ENCODE peak calls at places on chromosomes 2 and 18, in four cellular contexts. F is bronchial epithelial cell, M is cardiac fibroblast, O is Peyer's patch. H is an unnamed sample.

GRCh38 chr2:145811467-145812162 is 1291.7 kb upstream of the ZEB2 start:
- DNase-seq in O (no peak), M (no peak), F (peak; percentile 3), H (peak; percentile 35)

GRCh38 chr2:24813645-24814257 is 20.5 kb downstream of the CENPO start:
- DNase-seq in F (no peak), O (no peak), M (no peak), H (no peak)

GRCh38 chr2:232522014-232522854 is 2.0 kb downstream of the PRSS56 start:
- DNase-seq in O (peak; percentile 74), F (no peak), M (peak; percentile 26), H (peak; percentile 15)

GRCh38 chr2:229350117-229350805 is 79.2 kb upstream of the PID1 start:
- DNase-seq in O (no peak), F (peak; percentile 39), M (peak; percentile 49), H (peak; percentile 30)

GRCh38 chr2:12884713-12885282 is 168.1 kb downstream of the TRIB2 start:
- DNase-seq in O (no peak), M (peak; percentile 94), F (peak; percentile 54), H (peak; percentile 60)

GRCh38 chr2:233198026-233198425 is 53.4 kb upstream of the ATG16L1 start:
- DNase-seq in O (no peak), F (no peak), M (no peak), H (no peak)

GRCh38 chr18:43279015-43279758 is 1.9 kb upstream of the SYT4 start:
- DNase-seq in F (peak; percentile 46), O (no peak), M (peak; percentile 29), H (peak; percentile 22)

GRCh38 chr2:96393989-96394761 is 58.6 kb downstream of the NCAPH start:
- DNase-seq in F (no peak), O (no peak), M (no peak), H (no peak)

GRCh38 chr2:213152065-213152794 is 818 bp upstream of the IKZF2 start:
- DNase-seq in M (peak; percentile 83), O (peak; percentile 77), F (peak; percentile 42), H (peak; percentile 91)

GRCh38 chr2:21307037-21307436 is 183.3 kb downstream of the TDRD15 start:
- DNase-seq in O (no peak), M (no peak), F (no peak), H (no peak)

GRCh38 chr2:37377187-37377532 is 32.7 kb downstream of the QPCT start:
- DNase-seq in M (peak; percentile 57), O (no peak), F (no peak), H (no peak)

GRCh38 chr2:15561574-15562344 is 625 bp upstream of the NBAS start:
- DNase-seq in O (peak; percentile 56), F (no peak), M (peak; percentile 58), H (peak; percentile 52)

GRCh38 chr2:11698009-11698922 is 28.3 kb upstream of the NTSR2 start:
- DNase-seq in M (peak; percentile 87), O (peak; percentile 75), F (no peak), H (peak; percentile 81)

GRCh38 chr2:225429718-225430117 is 30.2 kb downstream of the NYAP2 start:
- DNase-seq in M (peak; percentile 11), O (no peak), F (peak; percentile 10), H (peak; percentile 74)

GRCh38 chr18:61443311-61443710 is 110.1 kb downstream of the CDH20 start:
- DNase-seq in M (peak; percentile 19), O (no peak), F (no peak), H (peak; percentile 70)

GRCh38 chr2:125085904-125086303 is 1060.8 kb downstream of the CNTNAP5 start:
- DNase-seq in F (no peak), M (no peak), O (no peak), H (no peak)

GRCh38 chr2:106269591-106270291 is 75.6 kb upstream of the UXS1 start:
- DNase-seq in F (peak; percentile 65), M (peak; percentile 4), O (peak; percentile 81), H (peak; percentile 2)

DNA sequence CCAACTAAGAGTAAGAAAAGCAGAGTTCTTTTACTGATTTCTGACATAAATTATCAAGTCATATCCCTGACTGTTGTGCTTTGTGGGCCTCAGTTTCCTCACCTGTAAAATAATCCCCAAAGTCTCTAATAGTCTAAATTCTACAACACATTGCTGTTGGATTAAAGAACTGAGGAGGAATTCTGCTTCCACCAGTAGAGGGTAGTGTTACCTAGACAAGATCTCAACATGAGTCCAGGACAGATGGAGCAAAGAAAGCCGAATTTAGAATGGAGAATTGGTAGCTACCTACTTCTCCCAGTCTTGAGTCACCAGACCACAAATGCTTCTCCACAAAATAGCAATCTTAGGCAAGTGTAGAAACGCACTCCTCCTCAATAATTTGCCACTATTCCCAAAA is 462.5 kb upstream of the FSHR start:
- DNase-seq in F (peak; percentile 39), O (no peak), M (peak; percentile 26), H (peak; percentile 4)
- TF ChIP-seq CTCF in F (peak; percentile 41), O (no peak), M (peak; percentile 27), H (peak; percentile 13)

GRCh38 chr18:48943736-48944527 is 6.8 kb downstream of the SMAD7 start:
- DNase-seq in M (no peak), O (no peak), F (no peak), H (no peak)
- H3K4me3 ChIP-seq in M (no peak overlapping the region), O (no peak overlapping the region), F (no peak overlapping the region), H (no peak overlapping the region)

DNA sequence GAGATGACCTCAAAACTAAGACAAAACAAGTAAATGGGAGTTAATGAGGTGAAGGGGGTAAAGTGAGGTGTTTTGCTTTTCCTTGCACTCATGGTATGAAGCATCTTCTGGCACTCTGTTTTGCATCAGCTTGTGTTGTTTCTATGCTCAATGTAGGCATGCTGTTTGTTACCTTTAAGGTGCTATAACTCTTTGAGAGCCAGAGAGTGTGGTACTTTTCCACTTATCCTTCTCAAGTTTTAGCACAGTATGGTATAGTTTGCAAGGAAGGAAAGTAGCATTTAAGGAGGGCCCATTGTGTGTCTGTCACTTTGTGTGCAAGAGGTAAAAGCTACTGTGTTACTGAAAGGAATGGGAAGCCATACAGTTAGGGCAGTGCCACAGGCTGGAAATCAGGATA is 17.5 kb upstream of the CXCR4 start:
- DNase-seq in F (no peak), O (no peak), M (no peak), H (no peak)
- TF ChIP-seq CTCF in F (no peak), O (no peak), M (no peak), H (no peak)

DNA sequence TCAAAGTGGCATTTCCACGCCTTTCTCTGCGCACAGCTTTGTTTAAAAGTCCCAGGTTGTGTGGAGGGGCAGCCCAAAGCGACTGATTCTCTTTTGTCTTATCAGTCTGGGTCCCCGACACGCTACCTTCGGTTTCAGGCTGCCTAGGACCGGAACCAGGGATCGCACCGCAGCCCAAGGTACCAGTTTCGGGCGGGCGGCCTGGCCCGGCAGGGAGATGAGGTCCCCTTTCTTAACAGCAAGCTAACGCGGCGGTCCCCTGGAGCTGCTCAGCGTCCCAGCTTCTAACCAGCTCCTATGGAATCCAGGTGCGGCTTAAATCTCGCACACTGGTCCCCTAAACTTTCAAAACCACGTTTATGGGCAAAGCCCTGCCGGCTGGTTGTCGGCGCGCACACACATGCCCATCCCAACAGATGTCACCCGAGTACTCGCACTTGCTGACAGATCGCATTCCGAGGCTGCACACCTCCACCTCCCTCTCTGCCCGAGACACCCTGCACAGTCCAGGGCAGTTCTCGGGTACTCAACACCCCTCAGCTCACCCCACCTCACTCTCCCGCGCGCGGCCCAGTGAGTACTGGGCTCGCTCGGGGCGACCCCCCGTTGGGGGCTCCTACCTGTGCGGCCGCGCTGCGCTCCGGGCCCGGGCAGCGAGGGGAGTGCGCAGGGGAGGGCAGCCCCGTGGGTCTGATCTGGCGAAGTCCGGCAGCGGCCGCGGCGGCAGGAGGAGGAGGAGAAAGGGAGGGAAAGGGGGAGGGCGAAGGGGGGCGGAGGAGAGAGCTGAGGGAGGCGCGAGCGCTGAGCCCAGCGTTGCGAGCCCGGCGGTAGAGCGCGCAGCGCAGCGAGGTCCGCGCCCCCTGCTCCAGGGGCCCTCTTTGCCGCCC is at the start of gene EFEMP1:
- DNase-seq in F (peak; percentile 66), O (peak; percentile 56), M (peak; percentile 75), H (peak; percentile 74)
- H3K4me3 ChIP-seq in F (peak within 1 kb of the TSS; percentile 65), O (peak within 1 kb of the TSS; percentile 23), M (peak within 1 kb of the TSS; percentile 85), H (peak within 1 kb of the TSS; percentile 91)

H was measured in choroid plexus epithelial cell.